ENCODE peak calls at places on chromosome 6, in four cellular contexts. B, I, R and V are unnamed samples.

GRCh38 chr6:90156861-90157260 is 139.8 kb downstream of the BACH2 start:
- DNase-seq in I (no peak), R (no peak), B (no peak), V (no peak)

GRCh38 chr6:44264154-44265002 is 973 bp downstream of the NFKBIE start:
- DNase-seq in I (no peak), B (no peak), R (no peak), V (no peak)

GRCh38 chr6:5190467-5190866 is 70.3 kb downstream of the LYRM4 start:
- DNase-seq in B (no peak), I (no peak), R (no peak), V (no peak)

GRCh38 chr6:19849736-19850135 is 12.6 kb downstream of the ID4 start:
- DNase-seq in I (no peak), R (no peak), B (peak; percentile 49), V (no peak)

GRCh38 chr6:44267252-44267651 is 1.9 kb upstream of the NFKBIE start:
- DNase-seq in B (no peak), I (no peak), R (no peak), V (no peak)

GRCh38 chr6:99434702-99435530 is 9.8 kb upstream of the PNISR start:
- DNase-seq in I (no peak), B (no peak), R (no peak), V (no peak)

GRCh38 chr6:123402052-123402451 is 234.7 kb downstream of the TRDN start:
- DNase-seq in B (no peak), I (no peak), R (no peak), V (no peak)

GRCh38 chr6:84107495-84107894 is 73.9 kb downstream of the MRAP2 start:
- DNase-seq in R (no peak), I (no peak), B (no peak), V (no peak)

GRCh38 chr6:163536770-163537169 is 122.3 kb downstream of the QKI start:
- DNase-seq in I (no peak), R (no peak), B (no peak), V (no peak)

GRCh38 chr6:90008908-90009501 is 114.7 kb downstream of the GJA10 start:
- DNase-seq in R (no peak), I (no peak), B (no peak), V (no peak)

GRCh38 chr6:19322691-19323470 is 514.3 kb upstream of the ID4 start:
- DNase-seq in R (no peak), I (no peak), B (no peak), V (no peak)

GRCh38 chr6:145178391-145178790 is 556.9 kb downstream of the EPM2A start:
- DNase-seq in R (no peak), I (no peak), B (no peak), V (no peak)

GRCh38 chr6:146154197-146154596 is 125.3 kb downstream of the GRM1 start:
- DNase-seq in B (no peak), I (peak; percentile 40), R (no peak), V (no peak)

GRCh38 chr6:11766056-11766455 is 12.5 kb downstream of the ADTRP start:
- DNase-seq in B (no peak), I (no peak), R (no peak), V (no peak)

GRCh38 chr6:160998217-160998616 is 6.6 kb downstream of the MAP3K4 start:
- DNase-seq in I (no peak), R (no peak), B (no peak), V (no peak)

GRCh38 chr6:170470673-170471072 is 82.4 kb downstream of the PSMB1 start:
- DNase-seq in R (no peak), B (no peak), I (no peak), V (no peak)

GRCh38 chr6:79762370-79762769 is 131.2 kb downstream of the SH3BGRL2 start:
- DNase-seq in I (no peak), B (no peak), R (no peak), V (no peak)

GRCh38 chr6:146028250-146028789 is 542 bp upstream of the GRM1 start:
- DNase-seq in B (peak; percentile 86), I (peak; percentile 82), R (peak; percentile 59), V (no peak)

GRCh38 chr6:4973972-4974885 is 29.6 kb downstream of the RPP40 start:
- DNase-seq in B (peak; percentile 66), I (peak; percentile 81), R (peak; percentile 61), V (peak; percentile 67)

GRCh38 chr6:36650848-36651247 is 27.7 kb upstream of the CDKN1A start:
- DNase-seq in B (no peak), R (no peak), I (no peak), V (no peak)

GRCh38 chr6:138001750-138002349 is 105.4 kb downstream of the PERP start:
- DNase-seq in R (peak; percentile 28), I (no peak), B (no peak), V (peak; percentile 66)

GRCh38 chr6:148969679-148970078 is 222.8 kb downstream of the UST start:
- DNase-seq in R (peak; percentile 70), B (peak; percentile 85), I (no peak), V (peak; percentile 80)

DNA sequence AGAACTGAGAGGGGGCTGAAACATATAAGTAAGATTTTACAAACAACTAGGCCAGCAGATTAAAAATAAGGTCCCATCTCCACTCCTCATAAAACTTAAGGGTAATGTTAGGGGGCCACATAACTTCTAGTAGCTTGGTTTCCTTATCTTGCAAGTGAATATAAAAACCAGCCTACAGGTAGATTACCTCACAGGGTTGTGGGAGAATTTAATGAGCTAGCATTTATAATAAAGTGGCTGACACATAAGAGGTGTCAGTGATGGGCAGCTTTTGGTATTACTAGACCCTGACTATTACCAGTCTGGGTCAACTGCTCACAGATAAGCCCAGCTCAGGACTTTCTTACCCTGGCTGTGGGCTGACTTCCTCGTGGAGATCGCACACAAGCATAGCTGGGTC is 9.2 kb upstream of the PPP1R14C start:
- DNase-seq in I (no peak), R (no peak), B (no peak), V (no peak)
- H3K27ac ChIP-seq in I (no peak overlapping the region), R (no peak overlapping the region), B (no peak overlapping the region), V (no peak overlapping the region)

GRCh38 chr6:3058957-3059356 is 9.3 kb upstream of the RIPK1 start:
- DNase-seq in B (no peak), R (no peak), I (no peak), V (no peak)

GRCh38 chr6:3057063-3057462 is 11.2 kb upstream of the RIPK1 start:
- DNase-seq in I (no peak), B (no peak), R (no peak), V (no peak)

GRCh38 chr6:3052481-3053230 is 15.6 kb upstream of the RIPK1 start:
- DNase-seq in I (peak; percentile 27), R (no peak), B (peak; percentile 64), V (no peak)

DNA sequence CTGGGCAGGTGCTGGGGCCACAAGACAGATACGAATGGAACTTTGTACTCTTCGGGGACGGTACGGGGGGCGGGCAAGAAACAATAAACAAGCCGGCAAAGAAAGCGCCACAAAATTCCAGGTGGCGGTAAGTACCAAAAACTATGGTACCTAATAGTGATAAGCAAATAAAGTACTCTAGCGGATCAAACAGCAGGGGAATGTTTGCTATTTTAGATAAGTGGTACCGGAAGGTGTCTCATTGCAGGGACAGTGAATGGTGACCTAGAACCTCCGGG is 15.1 kb upstream of the RIPK1 start:
- DNase-seq in I (no peak), B (no peak), R (no peak), V (no peak)
- H3K27ac ChIP-seq in I (no peak overlapping the region), B (no peak overlapping the region), R (peak overlapping the region; percentile 63), V (peak overlapping the region; percentile 32)

GRCh38 chr6:132401120-132401940 is at the start of gene MOXD1:
- DNase-seq in R (peak; percentile 42), I (peak; percentile 59), B (peak; percentile 75), V (no peak)
- H3K27ac ChIP-seq in R (no peak within 1 kb of the TSS), I (no peak within 1 kb of the TSS), B (no peak within 1 kb of the TSS), V (peak within 1 kb of the TSS; percentile 62)

GRCh38 chr6:34305497-34305896 is 56.7 kb upstream of the SMIM29 start:
- DNase-seq in B (no peak), I (no peak), R (no peak), V (no peak)

GRCh38 chr6:34304164-34304563 is 55.4 kb upstream of the SMIM29 start:
- DNase-seq in I (no peak), R (no peak), B (no peak), V (no peak)

GRCh38 chr6:34302929-34303328 is 54.1 kb upstream of the SMIM29 start:
- DNase-seq in R (no peak), B (no peak), I (no peak), V (no peak)

GRCh38 chr6:34308483-34308882 is 59.7 kb upstream of the SMIM29 start:
- DNase-seq in R (no peak), I (no peak), B (no peak), V (no peak)

DNA sequence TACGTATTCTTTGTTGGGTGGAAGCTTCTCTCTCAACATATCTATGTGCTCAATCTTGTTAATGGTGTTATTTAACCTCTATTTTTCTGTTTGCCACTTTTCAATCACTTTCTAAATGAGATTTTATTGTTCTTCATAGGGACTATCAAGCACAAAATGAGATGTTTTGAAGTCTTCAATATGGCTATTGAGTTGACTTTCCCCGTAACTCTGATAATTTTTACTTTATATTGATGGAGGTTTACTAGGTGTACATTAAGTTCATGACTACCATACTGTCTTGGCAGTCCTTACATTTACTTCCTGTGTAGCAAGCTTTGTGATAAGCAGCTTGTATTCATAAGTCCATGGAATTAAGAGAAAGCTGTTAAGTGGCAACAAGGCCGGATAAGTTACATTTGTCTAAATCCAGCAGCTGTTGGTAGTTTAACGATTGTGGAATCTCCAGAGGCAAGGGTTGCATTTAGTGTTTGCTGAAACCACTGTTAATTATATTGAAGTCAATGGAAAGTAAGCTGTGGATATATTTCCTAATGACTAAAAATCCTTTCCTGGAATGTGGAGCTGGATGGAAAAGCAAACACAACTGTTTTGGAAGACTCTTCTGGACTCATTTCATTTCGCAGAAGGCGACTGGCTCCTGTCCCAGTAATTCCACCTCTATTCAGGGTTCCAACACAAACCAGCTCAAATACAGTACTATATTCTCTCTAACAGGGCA is 57.3 kb upstream of the SMIM29 start:
- DNase-seq in I (no peak), R (no peak), B (no peak), V (no peak)
- H3K27ac ChIP-seq in I (no peak overlapping the region), R (peak overlapping the region; percentile 60), B (peak overlapping the region; percentile 6), V (peak overlapping the region; percentile 12)

GRCh38 chr6:42545226-42545773 is 18.5 kb upstream of the UBR2 start:
- DNase-seq in R (no peak), I (no peak), B (no peak), V (no peak)

GRCh38 chr6:42552380-42552779 is 11.4 kb upstream of the UBR2 start:
- DNase-seq in B (no peak), R (no peak), I (no peak), V (no peak)

GRCh38 chr6:42547407-42548329 is 16.2 kb upstream of the UBR2 start:
- DNase-seq in R (peak; percentile 84), I (peak; percentile 86), B (peak; percentile 94), V (peak; percentile 84)

GRCh38 chr6:42551202-42551601 is 12.6 kb upstream of the UBR2 start:
- DNase-seq in I (no peak), R (no peak), B (no peak), V (no peak)

DNA sequence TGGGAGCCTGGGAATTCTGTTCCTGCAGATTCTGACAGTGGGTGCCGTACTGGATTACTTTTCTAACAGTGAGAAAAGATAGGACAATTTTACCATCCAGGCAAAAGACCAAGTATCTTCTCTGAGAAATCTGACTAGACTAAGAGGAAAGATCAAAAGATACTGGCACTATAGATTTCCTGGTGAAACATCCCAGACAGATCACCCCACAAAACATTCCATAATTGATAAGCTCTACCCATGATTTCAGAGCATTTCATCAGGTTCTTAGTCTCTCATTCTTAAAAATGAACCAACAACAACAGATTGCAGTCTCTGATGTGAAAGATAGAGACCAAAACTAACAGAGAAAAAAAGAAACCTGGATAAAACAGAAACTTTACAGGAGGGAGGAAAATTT is 13.6 kb upstream of the UBR2 start:
- DNase-seq in R (no peak), I (no peak), B (no peak), V (no peak)
- H3K27ac ChIP-seq in R (no peak overlapping the region), I (no peak overlapping the region), B (no peak overlapping the region), V (no peak overlapping the region)